ENCODE peak calls at places on chromosomes 13 and 19, in eight cellular contexts. R, K, W, Q, N, U, J and X are unnamed samples.

GRCh38 chr19:18233224-18233825 is 7.1 kb upstream of the PDE4C start:
- DNase-seq in R (peak; percentile 73), K (peak; percentile 48), W (no peak), Q (peak; percentile 74), N (no peak), U (no peak), J (no peak), X (no peak)

GRCh38 chr19:5826531-5827341 is 12.8 kb downstream of the FUT6 start:
- DNase-seq in R (no peak), K (peak; percentile 23), W (no peak), Q (peak; percentile 67), N (peak; percentile 85), U (no peak), J (no peak), X (no peak)

GRCh38 chr19:18895038-18895827 is 725 bp downstream of the CERS1 start:
- DNase-seq in R (no peak), K (no peak), W (no peak), Q (peak; percentile 49), N (no peak), U (peak; percentile 80), J (no peak), X (peak; percentile 48)

GRCh38 chr13:110390572-110390971 is 83.5 kb downstream of the COL4A2 start:
- DNase-seq in R (peak; percentile 43), K (no peak), W (no peak), Q (no peak), N (no peak), U (no peak), J (peak; percentile 87), X (no peak)

GRCh38 chr19:7799640-7800355 is 30.2 kb upstream of the EVI5L start:
- DNase-seq in R (peak; percentile 61), K (peak; percentile 53), W (peak; percentile 15), Q (peak; percentile 72), N (peak; percentile 77), U (peak; percentile 45), J (peak; percentile 66), X (peak; percentile 50)

GRCh38 chr13:50365683-50366391 is 350.6 kb downstream of the KCNRG start:
- DNase-seq in R (no peak), K (peak; percentile 51), W (no peak), Q (peak; percentile 55), N (no peak), U (no peak), J (no peak), X (no peak)

GRCh38 chr19:10604460-10604980 is 17.4 kb upstream of the AP1M2 start:
- DNase-seq in R (no peak), K (no peak), W (no peak), Q (no peak), N (peak; percentile 78), U (no peak), J (no peak), X (no peak)

GRCh38 chr13:102233566-102234208 is 168.2 kb downstream of the FGF14 start:
- DNase-seq in R (no peak), K (no peak), W (no peak), Q (no peak), N (no peak), U (no peak), J (no peak), X (no peak)

GRCh38 chr19:10416380-10417257 is 3.7 kb upstream of the PDE4A start:
- DNase-seq in R (peak; percentile 88), K (peak; percentile 92), W (no peak), Q (peak; percentile 90), N (peak; percentile 95), U (peak; percentile 79), J (peak; percentile 80), X (peak; percentile 72)

GRCh38 chr19:46674416-46675178 is 13.6 kb upstream of the DACT3 start:
- DNase-seq in R (no peak), K (no peak), W (no peak), Q (peak; percentile 65), N (no peak), U (no peak), J (no peak), X (no peak)

GRCh38 chr13:28794370-28794769 is 25.8 kb upstream of the MTUS2 start:
- DNase-seq in R (no peak), K (no peak), W (no peak), Q (no peak), N (no peak), U (no peak), J (no peak), X (no peak)

GRCh38 chr13:46345400-46345799 is 41.7 kb downstream of the RUBCNL start:
- DNase-seq in R (no peak), K (no peak), W (no peak), Q (no peak), N (no peak), U (no peak), J (no peak), X (no peak)

GRCh38 chr19:10113964-10114650 is 2.6 kb downstream of the P2RY11 start:
- DNase-seq in R (no peak), K (no peak), W (no peak), Q (no peak), N (no peak), U (no peak), J (no peak), X (no peak)

GRCh38 chr19:377801-378581 is 31.0 kb downstream of the C2CD4C start:
- DNase-seq in R (peak; percentile 30), K (no peak), W (no peak), Q (no peak), N (no peak), U (no peak), J (no peak), X (no peak)

GRCh38 chr19:17255150-17255621 is 9.4 kb downstream of the USHBP1 start:
- DNase-seq in R (no peak), K (no peak), W (no peak), Q (no peak), N (no peak), U (no peak), J (no peak), X (no peak)

GRCh38 chr19:16589917-16590316 is 17.7 kb upstream of the SLC35E1 start:
- DNase-seq in R (no peak), K (no peak), W (no peak), Q (no peak), N (peak; percentile 68), U (no peak), J (no peak), X (no peak)

GRCh38 chr13:51541809-51542258 is 42.4 kb upstream of the WDFY2 start:
- DNase-seq in R (no peak), K (no peak), W (no peak), Q (no peak), N (no peak), U (no peak), J (no peak), X (no peak)

GRCh38 chr13:59458908-59459579 is 704.7 kb downstream of the DIAPH3 start:
- DNase-seq in R (no peak), K (no peak), W (peak; percentile 57), Q (peak; percentile 26), N (no peak), U (no peak), J (peak; percentile 79), X (no peak)

GRCh38 chr13:23586336-23586735 is 16.1 kb downstream of the TNFRSF19 start:
- DNase-seq in R (no peak), K (no peak), W (no peak), Q (no peak), N (no peak), U (no peak), J (no peak), X (no peak)

GRCh38 chr19:13210941-13211340 is 60.7 kb downstream of the IER2 start:
- DNase-seq in R (no peak), K (no peak), W (no peak), Q (no peak), N (no peak), U (no peak), J (no peak), X (no peak)